ENCODE peak calls at places on chromosomes 2 and 18, in seven cellular contexts. Y, L, O, F, U, S and J are unnamed samples.

GRCh38 chr2:218029366-218030360 is 26.9 kb upstream of the TNS1 start:
- DNase-seq in Y (peak), L (no peak), O (no peak), F (no peak), U (no peak), S (no peak), J (no peak)

GRCh38 chr2:234377761-234378341 is 119.0 kb downstream of the ARL4C start:
- DNase-seq in Y (no peak), L (peak), O (no peak), F (peak), U (no peak), S (peak), J (no peak)

GRCh38 chr2:219998099-219998498 is 370.7 kb downstream of the SLC4A3 start:
- DNase-seq in Y (no peak), L (no peak), O (no peak), F (peak), U (no peak), S (peak), J (no peak)

GRCh38 chr18:12606592-12607315 is 51.2 kb downstream of the SPIRE1 start:
- DNase-seq in Y (no peak), L (peak), O (peak), F (peak), U (no peak), S (peak), J (no peak)

GRCh38 chr2:66962625-66963207 is 434.4 kb upstream of the ETAA1 start:
- DNase-seq in Y (no peak), L (no peak), O (no peak), F (no peak), U (no peak), S (no peak), J (no peak)

GRCh38 chr2:110104025-110104771 is 11.4 kb downstream of the MALL start:
- DNase-seq in Y (no peak), L (peak), O (no peak), F (no peak), U (no peak), S (no peak), J (no peak)

GRCh38 chr18:48166971-48167370 is 236.5 kb upstream of the SMAD2 start:
- DNase-seq in Y (no peak), L (no peak), O (no peak), F (no peak), U (no peak), S (no peak), J (no peak)

GRCh38 chr2:80546766-80547165 is 242.2 kb upstream of the LRRTM1 start:
- DNase-seq in Y (no peak), L (no peak), O (no peak), F (no peak), U (no peak), S (no peak), J (no peak)

GRCh38 chr18:11387880-11388279 is 221.5 kb upstream of the SLC35G4 start:
- DNase-seq in Y (peak), L (no peak), O (peak), F (peak), U (peak), S (peak), J (no peak)

GRCh38 chr2:189613650-189614420 is 33.2 kb upstream of the SLC40A1 start:
- DNase-seq in Y (no peak), L (no peak), O (no peak), F (peak), U (no peak), S (peak), J (no peak)

GRCh38 chr2:112301171-112301584 is 25.8 kb downstream of the ZC3H6 start:
- DNase-seq in Y (no peak), L (no peak), O (no peak), F (peak), U (no peak), S (peak), J (no peak)

GRCh38 chr2:205032093-205032551 is 486.8 kb downstream of the PARD3B start:
- DNase-seq in Y (no peak), L (no peak), O (no peak), F (no peak), U (no peak), S (no peak), J (no peak)

GRCh38 chr2:136376211-136376610 is 258.3 kb upstream of the CXCR4 start:
- DNase-seq in Y (no peak), L (no peak), O (no peak), F (no peak), U (no peak), S (no peak), J (no peak)

GRCh38 chr2:47065771-47066380 is 89.2 kb downstream of the STPG4 start:
- DNase-seq in Y (no peak), L (peak), O (no peak), F (peak), U (no peak), S (peak), J (no peak)

GRCh38 chr2:191051825-191052778 is 38.1 kb upstream of the STAT1 start:
- DNase-seq in Y (no peak), L (peak), O (peak), F (peak), U (peak), S (peak), J (no peak)

GRCh38 chr18:31553800-31554199 is 37.9 kb upstream of the TTR start:
- DNase-seq in Y (no peak), L (no peak), O (peak), F (no peak), U (no peak), S (no peak), J (no peak)
- TF ChIP-seq CTCF in Y (no peak), L (peak), O (peak), F (no peak), U (peak), S (no peak), J (no peak)

GRCh38 chr2:18406219-18406618 is 154.2 kb downstream of the RDH14 start:
- DNase-seq in Y (no peak), L (no peak), O (no peak), F (no peak), U (no peak), S (peak), J (no peak)

GRCh38 chr2:18402888-18403287 is 157.6 kb downstream of the RDH14 start:
- DNase-seq in Y (no peak), L (no peak), O (no peak), F (peak), U (no peak), S (no peak), J (no peak)

GRCh38 chr2:18401471-18401870 is 159.0 kb downstream of the RDH14 start:
- DNase-seq in Y (no peak), L (no peak), O (no peak), F (no peak), U (no peak), S (no peak), J (no peak)

GRCh38 chr2:18404141-18404540 is 156.3 kb downstream of the RDH14 start:
- DNase-seq in Y (no peak), L (no peak), O (no peak), F (peak), U (no peak), S (no peak), J (no peak)

GRCh38 chr2:18404708-18405107 is 155.7 kb downstream of the RDH14 start:
- DNase-seq in Y (no peak), L (no peak), O (peak), F (no peak), U (peak), S (no peak), J (no peak)
- TF ChIP-seq CTCF in Y (no peak), L (peak), O (peak), F (peak), U (peak), S (peak), J (no peak)

GRCh38 chr2:196759378-196759706 is 40.1 kb downstream of the GTF3C3 start:
- DNase-seq in Y (no peak), L (no peak), O (no peak), F (peak), U (no peak), S (peak), J (no peak)

GRCh38 chr2:196758474-196759377 is 40.8 kb downstream of the GTF3C3 start:
- DNase-seq in Y (no peak), L (no peak), O (no peak), F (peak), U (no peak), S (peak), J (no peak)
- TF ChIP-seq CTCF in Y (no peak), L (no peak), O (no peak), F (peak), U (no peak), S (peak), J (no peak)

GRCh38 chr2:201965550-201965949 is 68.1 kb upstream of the FZD7 start:
- DNase-seq in Y (no peak), L (no peak), O (no peak), F (no peak), U (no peak), S (no peak), J (no peak)
- TF ChIP-seq CTCF in Y (no peak), L (no peak), O (peak), F (no peak), U (peak), S (no peak), J (no peak)

DNA sequence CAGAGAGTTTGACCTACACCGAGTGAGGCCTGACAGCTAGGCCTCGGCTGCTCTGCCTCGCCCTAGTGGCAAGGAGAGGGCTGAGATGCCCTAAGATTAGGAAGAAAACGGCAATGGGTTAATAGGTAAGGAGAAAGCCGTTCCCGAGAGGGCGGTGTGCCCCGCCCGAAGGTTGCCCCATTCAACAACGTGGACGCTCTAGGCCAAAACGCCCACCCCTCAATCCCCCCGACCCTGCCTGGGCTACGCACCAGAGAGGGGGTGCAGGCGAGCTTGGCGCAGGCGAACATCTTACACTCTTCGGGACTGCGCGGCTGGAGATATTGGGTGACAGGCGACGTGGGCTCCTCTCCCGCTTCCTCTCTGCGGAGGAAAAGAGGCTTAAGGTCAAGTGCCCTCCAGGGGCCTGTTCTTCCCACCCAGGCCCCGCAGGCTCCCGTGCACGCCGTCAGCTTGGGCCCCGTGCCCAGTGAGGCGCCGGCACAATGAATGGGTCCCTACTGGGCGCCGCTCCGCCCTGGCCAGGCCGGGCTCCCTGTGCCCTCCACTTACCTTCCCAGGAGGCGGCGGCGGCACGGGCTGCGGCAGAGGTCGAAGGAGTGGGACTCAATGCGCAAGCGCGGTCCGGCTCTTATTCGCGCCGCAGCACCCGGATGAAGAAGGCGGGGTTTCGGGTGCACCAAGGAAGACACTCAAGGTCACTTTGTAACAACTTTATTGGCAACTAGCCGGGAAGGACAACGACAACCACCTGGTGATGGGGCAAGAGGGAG is at the start of gene ATP5MC3:
- DNase-seq in Y (peak), L (peak), O (peak), F (peak), U (peak), S (peak), J (peak)
- TF ChIP-seq CTCF in Y (no peak), L (no peak), O (no peak), F (peak), U (peak), S (peak), J (no peak)